ENCODE peak calls at places on chromosomes 5 and 9, in five cellular contexts. G is left ventricle myocardium inferior, Y is lower lobe of right lung, V is cardiac muscle cell, B is gastrocnemius medialis. Q is an unnamed sample.

GRCh38 chr9:99373912-99374311 is 151.8 kb downstream of the SEC61B start:
- DNase-seq in B (no peak), V (no peak), G (no peak), Y (no peak), Q (no peak)

GRCh38 chr5:51347704-51348103 is 35.5 kb upstream of the ISL1 start:
- DNase-seq in Y (no peak), V (no peak), G (no peak), B (no peak), Q (no peak)

GRCh38 chr5:168163966-168164365 is 127.5 kb upstream of the WWC1 start:
- DNase-seq in B (no peak), G (no peak), V (no peak), Y (no peak), Q (no peak)

GRCh38 chr9:117184173-117184572 is 230.7 kb downstream of the ASTN2 start:
- DNase-seq in G (no peak), V (no peak), B (no peak), Y (no peak), Q (no peak)

GRCh38 chr9:115739096-115739875 is 414.3 kb upstream of the PAPPA start:
- DNase-seq in G (no peak), B (no peak), Y (no peak), V (no peak), Q (no peak)

GRCh38 chr5:37846786-37847310 is 7.0 kb upstream of the GDNF start:
- DNase-seq in B (no peak), G (no peak), V (no peak), Y (no peak), Q (no peak)

GRCh38 chr5:146079695-146080361 is 25.5 kb downstream of the PLAC8L1 start:
- DNase-seq in V (no peak), Y (no peak), B (no peak), G (no peak), Q (no peak)

GRCh38 chr9:98736216-98736615 is 27.5 kb upstream of the GABBR2 start:
- DNase-seq in G (no peak), V (no peak), Y (no peak), B (no peak), Q (no peak)

GRCh38 chr9:124263800-124264426 is 6.2 kb downstream of the NEK6 start:
- DNase-seq in V (no peak), G (no peak), Y (no peak), B (no peak), Q (no peak)

GRCh38 chr9:133950206-133950915 is 41.8 kb downstream of the VAV2 start:
- DNase-seq in V (no peak), Y (peak; percentile 51), G (peak; percentile 31), B (no peak), Q (no peak)

GRCh38 chr5:31225118-31225517 is 31.6 kb downstream of the CDH6 start:
- DNase-seq in Y (no peak), B (no peak), G (no peak), V (no peak), Q (no peak)

GRCh38 chr5:61162832-61163567 is 732 bp upstream of the SMIM15 start:
- DNase-seq in Y (no peak), B (no peak), V (peak; percentile 51), G (no peak), Q (no peak)

GRCh38 chr5:137016783-137017324 is 482.3 kb downstream of the SPOCK1 start:
- DNase-seq in V (no peak), B (no peak), G (no peak), Y (no peak), Q (no peak)

GRCh38 chr9:136530472-136531089 is 15.3 kb downstream of the NOTCH1 start:
- DNase-seq in B (no peak), Y (no peak), G (no peak), V (no peak), Q (no peak)

GRCh38 chr9:136532799-136533774 is 12.8 kb downstream of the NOTCH1 start:
- DNase-seq in Y (no peak), V (no peak), G (no peak), B (no peak), Q (no peak)

GRCh38 chr9:136529516-136530471 is 16.1 kb downstream of the NOTCH1 start:
- DNase-seq in G (no peak), V (no peak), B (no peak), Y (no peak), Q (no peak)

GRCh38 chr9:136531904-136532798 is 13.7 kb downstream of the NOTCH1 start:
- DNase-seq in G (no peak), B (no peak), V (no peak), Y (no peak), Q (no peak)

DNA sequence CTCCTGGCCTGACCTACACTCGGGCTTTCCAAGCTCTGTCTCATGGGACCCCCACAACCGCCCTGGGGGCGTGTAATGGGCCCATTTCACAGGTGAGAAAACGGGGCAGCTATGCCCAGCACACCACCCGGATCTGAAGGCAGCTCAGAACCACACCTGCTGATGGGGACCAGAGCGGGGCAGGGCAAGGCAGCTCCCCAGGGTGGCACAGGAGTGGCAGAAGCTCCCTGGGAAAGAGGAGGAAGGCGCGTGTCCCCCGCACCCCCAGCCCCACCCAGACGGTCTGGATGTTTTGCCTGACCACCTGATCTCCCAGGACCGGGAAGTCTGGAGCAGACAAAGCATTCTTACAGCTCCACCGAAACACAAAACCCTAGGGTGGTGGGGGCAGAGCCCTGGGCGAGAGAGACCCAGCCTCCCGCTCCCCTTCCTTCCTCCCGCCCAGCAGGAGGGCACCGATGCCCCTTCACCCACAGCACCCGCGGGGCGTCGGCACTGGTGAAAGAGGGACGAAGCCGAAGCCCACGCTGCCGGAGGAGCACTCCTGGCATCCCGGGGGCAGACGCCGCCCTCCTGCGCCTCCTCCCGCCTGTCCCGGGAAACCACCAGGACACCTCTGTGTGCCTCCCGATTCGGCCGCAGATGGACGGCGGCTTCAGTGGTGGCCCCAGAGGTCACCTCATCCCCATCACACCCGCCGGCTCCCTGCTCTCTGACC is 14.5 kb downstream of the NOTCH1 start:
- DNase-seq in Y (no peak), V (no peak), B (no peak), G (no peak), Q (no peak)
- H3K4me1 ChIP-seq in Y (peaks cover 92% of the 10 kb centered on the region), V (no peaks in the 10 kb centered on the region), B (peaks cover 40% of the 10 kb centered on the region), G (peaks cover 93% of the 10 kb centered on the region), Q (peaks cover 9% of the 10 kb centered on the region)

DNA sequence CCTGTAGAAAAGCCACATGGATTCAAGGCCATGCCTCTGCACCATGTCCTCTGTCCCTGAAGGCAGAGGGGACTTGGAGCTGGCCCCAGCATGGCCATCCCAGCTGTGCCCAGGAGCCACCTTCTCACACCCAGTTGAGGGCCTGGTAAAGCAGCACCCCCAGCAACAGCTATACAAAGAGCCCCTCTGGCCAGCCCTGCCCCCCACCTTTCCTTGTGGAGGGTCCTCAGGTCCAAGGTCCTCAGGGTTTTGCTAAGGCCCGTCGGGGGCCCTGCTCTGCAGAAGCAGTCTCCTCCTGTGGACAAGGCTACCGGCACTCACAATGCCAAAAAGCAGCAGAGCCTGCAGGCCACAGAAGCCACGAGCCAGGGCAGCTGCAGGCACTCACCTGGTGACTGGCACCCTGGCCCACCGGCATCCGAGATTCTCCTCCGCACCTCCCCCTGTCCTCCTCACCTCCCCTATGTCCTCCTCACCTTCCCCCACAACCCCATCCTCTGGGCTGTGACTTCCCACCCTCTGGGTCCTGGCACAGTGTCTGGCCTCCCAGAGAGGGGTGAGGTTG is 39.9 kb upstream of the LPCAT1 start:
- DNase-seq in G (no peak), V (no peak), B (no peak), Y (no peak), Q (peak; percentile 65)
- H3K27me3 ChIP-seq in G (no peaks in the 10 kb centered on the region), V (no peaks in the 10 kb centered on the region), B (no peaks in the 10 kb centered on the region), Y (no peaks in the 10 kb centered on the region), Q (no peaks in the 10 kb centered on the region)

GRCh38 chr5:157710887-157711286 is 20.3 kb upstream of the THG1L start:
- DNase-seq in Y (no peak), V (no peak), B (no peak), G (no peak), Q (no peak)
- H3K4me1 ChIP-seq in Y (no peaks in the 10 kb centered on the region), V (no peaks in the 10 kb centered on the region), B (no peaks in the 10 kb centered on the region), G (no peaks in the 10 kb centered on the region), Q (peaks cover 11% of the 10 kb centered on the region)

DNA sequence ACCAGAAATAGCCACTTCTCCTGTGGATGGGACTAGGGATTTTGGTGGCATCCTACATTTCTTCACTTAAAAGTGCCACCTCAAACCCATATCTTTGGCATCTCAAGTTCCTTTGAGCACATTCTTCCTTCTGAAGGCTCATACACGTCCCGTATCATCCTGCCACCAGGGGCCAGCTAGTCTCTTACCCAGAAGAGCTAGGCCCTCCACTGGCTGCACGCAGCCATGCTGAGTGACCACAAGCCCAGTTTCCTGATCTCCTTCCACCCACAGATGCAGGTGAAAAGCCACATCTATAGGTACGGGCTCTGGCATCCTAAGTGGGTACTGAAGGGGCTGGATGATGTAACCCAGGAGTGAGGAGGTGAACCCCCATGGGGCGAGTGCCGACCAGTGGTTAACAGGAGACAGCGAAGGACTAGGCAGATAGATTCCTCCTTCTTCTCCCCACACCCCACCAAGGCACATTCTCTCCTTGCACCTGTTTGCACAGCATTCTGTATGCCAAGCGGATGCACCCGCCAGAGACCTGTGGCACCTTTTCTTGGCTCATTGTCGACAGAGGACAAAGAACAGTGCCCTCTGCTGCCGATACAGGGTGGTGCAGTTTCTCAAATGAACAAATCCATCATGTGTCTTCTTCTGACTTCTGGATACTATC is 14.4 kb upstream of the SCGB3A1 start:
- DNase-seq in G (no peak), Y (peak; percentile 69), V (peak; percentile 60), B (no peak), Q (no peak)
- H3K27me3 ChIP-seq in G (peaks cover 21% of the 10 kb centered on the region), Y (no peaks in the 10 kb centered on the region), V (no peaks in the 10 kb centered on the region), B (no peaks in the 10 kb centered on the region), Q (peaks cover 17% of the 10 kb centered on the region)

DNA sequence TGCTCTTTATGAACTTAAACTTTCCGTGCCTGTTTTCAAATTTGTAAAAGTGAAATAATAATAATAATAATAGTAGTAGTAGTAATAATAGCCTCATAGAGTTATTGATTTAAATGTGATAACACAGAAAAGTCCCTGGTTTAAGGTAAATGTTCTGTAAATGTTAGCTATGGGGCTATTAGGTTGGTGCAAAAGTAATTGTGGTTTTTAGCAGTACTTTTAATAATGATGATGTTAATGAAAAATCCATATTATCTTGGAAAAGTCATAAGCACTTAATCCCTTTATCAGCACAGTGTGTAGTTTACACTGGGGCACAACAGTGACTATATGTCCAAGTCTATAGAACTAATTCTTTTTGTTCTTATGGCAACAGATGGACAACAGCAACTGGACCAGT is at the start of gene OR1Q1:
- DNase-seq in V (no peak), Y (no peak), G (no peak), B (no peak), Q (no peak)
- H3K4me1 ChIP-seq in V (no peaks in the 10 kb centered on the region), Y (no peaks in the 10 kb centered on the region), G (no peaks in the 10 kb centered on the region), B (no peaks in the 10 kb centered on the region), Q (no peaks in the 10 kb centered on the region)

GRCh38 chr9:130527651-130528310 is 51.6 kb upstream of the FUBP3 start:
- DNase-seq in B (no peak), G (no peak), Y (no peak), V (no peak), Q (no peak)
- H3K27me3 ChIP-seq in B (peaks cover 7% of the 10 kb centered on the region), G (peaks cover 43% of the 10 kb centered on the region), Y (peaks cover 20% of the 10 kb centered on the region), V (no peaks in the 10 kb centered on the region), Q (no peaks in the 10 kb centered on the region)